ENCODE peak calls at places on chromosomes 11 and 22, in six cellular contexts. J is left lung; W is left cardiac atrium; S is activated T-helper 17 cell treated with anti-CD3 and anti-CD28 coated beads, Interleukin-2, amount 50 U/mL, for 72 hours; H is Panc1; N is foreskin keratinocyte. D is an unnamed sample.

GRCh38 chr11:65279713-65280459 is 18.1 kb downstream of the POLA2 start:
- ATAC-seq in J (peak; percentile 46), S (peak; percentile 99), N (peak; percentile 90), W (no peak), H (peak; percentile 82), D (peak; percentile 61)

GRCh38 chr11:12182650-12183511 is 72.5 kb downstream of the MICAL2 start:
- ATAC-seq in W (peak; percentile 74), S (no peak), J (peak; percentile 40), N (peak; percentile 73), H (peak; percentile 92), D (no peak)

GRCh38 chr11:70399681-70400112 is 1.4 kb downstream of the CTTN start:
- ATAC-seq in W (peak; percentile 59), J (peak; percentile 81), S (no peak), H (peak; percentile 81), N (peak; percentile 77), D (peak; percentile 80)

GRCh38 chr11:34789196-34789834 is 126.9 kb downstream of the APIP start:
- ATAC-seq in H (no peak), S (no peak), W (no peak), J (no peak), N (no peak), D (no peak)

GRCh38 chr22:37100589-37101127 is 8.9 kb downstream of the TMPRSS6 start:
- ATAC-seq in W (no peak), N (no peak), J (peak; percentile 83), H (no peak), S (peak; percentile 78), D (no peak)

GRCh38 chr11:12066056-12066798 is 44.2 kb upstream of the MICAL2 start:
- ATAC-seq in N (peak; percentile 88), S (peak; percentile 38), J (peak; percentile 85), W (peak; percentile 44), H (peak; percentile 86), D (peak; percentile 94)

GRCh38 chr22:40156001-40156516 is 21.7 kb upstream of the TNRC6B start:
- ATAC-seq in J (peak; percentile 97), S (peak; percentile 74), H (peak; percentile 88), N (peak; percentile 64), W (no peak), D (peak; percentile 90)

GRCh38 chr22:43479311-43479710 is 67.5 kb downstream of the MPPED1 start:
- ATAC-seq in W (no peak), J (no peak), S (no peak), H (no peak), N (no peak), D (no peak)

D was measured in esophagus mucosa.